ENCODE peak calls at places on chromosomes 12 and 14, in seven cellular contexts. I is psoas muscle, J is fibroblast of the aortic adventitia, Y is gastrocnemius medialis, M is HepG2, W is stomach, U is transverse colon. F is an unnamed sample.

GRCh38 chr14:80664576-80664975 is 277.0 kb downstream of the CEP128 start:
- DNase-seq in I (no peak), J (peak), Y (no peak), M (peak), W (no peak), U (no peak), F (no peak)

GRCh38 chr14:34363733-34364134 is 98.3 kb downstream of the SPTSSA start:
- DNase-seq in I (no peak), J (peak), Y (no peak), M (no peak), W (no peak), U (no peak), F (no peak)

GRCh38 chr12:122871851-122872785 is 23.8 kb downstream of the VPS37B start:
- DNase-seq in I (no peak), J (peak), Y (no peak), M (no peak), W (peak), U (peak), F (peak)

GRCh38 chr14:74975059-74975810 is 19.8 kb upstream of the PGF start:
- DNase-seq in I (peak), J (peak), Y (peak), M (no peak), W (no peak), U (peak), F (no peak)

GRCh38 chr12:53173085-53173715 is 7.3 kb upstream of the ZNF740 start:
- DNase-seq in I (no peak), J (no peak), Y (no peak), M (no peak), W (no peak), U (no peak), F (no peak)

GRCh38 chr14:34562776-34563150 is 23.3 kb upstream of the EAPP start:
- DNase-seq in I (no peak), J (no peak), Y (no peak), M (peak), W (no peak), U (no peak), F (no peak)

GRCh38 chr14:104203071-104203425 is 64.7 kb downstream of the KIF26A start:
- DNase-seq in I (no peak), J (no peak), Y (no peak), M (no peak), W (no peak), U (no peak), F (no peak)

GRCh38 chr14:37638599-37638998 is 43.2 kb downstream of the TTC6 start:
- DNase-seq in I (no peak), J (no peak), Y (no peak), M (no peak), W (no peak), U (no peak), F (no peak)

GRCh38 chr12:117141097-117141898 is 42.1 kb upstream of the TESC start:
- DNase-seq in I (peak), J (no peak), Y (no peak), M (no peak), W (no peak), U (no peak), F (no peak)

GRCh38 chr14:53020193-53020932 is 69.5 kb upstream of the FERMT2 start:
- DNase-seq in I (no peak), J (no peak), Y (no peak), M (no peak), W (no peak), U (no peak), F (no peak)

GRCh38 chr14:75648066-75648838 is 12.4 kb downstream of the ERG28 start:
- DNase-seq in I (peak), J (peak), Y (peak), M (peak), W (peak), U (no peak), F (no peak)

GRCh38 chr12:114904254-114905003 is 220.5 kb upstream of the TBX3 start:
- DNase-seq in I (no peak), J (peak), Y (no peak), M (no peak), W (no peak), U (no peak), F (no peak)

GRCh38 chr12:50839032-50839431 is 3.7 kb upstream of the TMPRSS12 start:
- DNase-seq in I (no peak), J (no peak), Y (no peak), M (no peak), W (no peak), U (no peak), F (no peak)

GRCh38 chr12:123891516-123892179 is 81.0 kb downstream of the CCDC92 start:
- DNase-seq in I (peak), J (no peak), Y (no peak), M (no peak), W (no peak), U (no peak), F (no peak)

GRCh38 chr14:67577909-67578749 is 21.9 kb downstream of the PIGH start:
- DNase-seq in I (no peak), J (no peak), Y (no peak), M (no peak), W (no peak), U (no peak), F (no peak)

GRCh38 chr12:53751336-53752191 is at the start of gene CISTR:
- DNase-seq in I (peak), J (no peak), Y (no peak), M (no peak), W (no peak), U (peak), F (peak)

GRCh38 chr12:23113781-23114180 is 488.8 kb downstream of the ETNK1 start:
- DNase-seq in I (no peak), J (no peak), Y (no peak), M (no peak), W (no peak), U (no peak), F (no peak)

GRCh38 chr14:92531151-92531873 is 17.7 kb downstream of the RIN3 start:
- DNase-seq in I (no peak), J (no peak), Y (no peak), M (no peak), W (no peak), U (no peak), F (peak)

GRCh38 chr12:102095677-102096263 is 24.1 kb downstream of the NUP37 start:
- DNase-seq in I (no peak), J (peak), Y (no peak), M (peak), W (no peak), U (no peak), F (peak)

GRCh38 chr14:66174453-66174891 is 311.7 kb upstream of the CCDC196 start:
- DNase-seq in I (no peak), J (peak), Y (no peak), M (no peak), W (no peak), U (no peak), F (no peak)

GRCh38 chr14:104708606-104709268 is 15.3 kb upstream of the ADSS1 start:
- DNase-seq in I (peak), J (peak), Y (peak), M (peak), W (peak), U (peak), F (peak)

GRCh38 chr14:73465833-73466532 is 7.6 kb upstream of the NUMB start:
- DNase-seq in I (no peak), J (no peak), Y (no peak), M (peak), W (no peak), U (no peak), F (no peak)

GRCh38 chr14:50045039-50045711 is 71.2 kb downstream of the VCPKMT start:
- DNase-seq in I (peak), J (peak), Y (peak), M (peak), W (peak), U (peak), F (peak)

GRCh38 chr14:39469094-39469710 is 37.0 kb upstream of the FBXO33 start:
- DNase-seq in I (no peak), J (peak), Y (no peak), M (peak), W (no peak), U (peak), F (peak)

GRCh38 chr12:27627123-27627835 is 69.0 kb upstream of the REP15 start:
- DNase-seq in I (no peak), J (peak), Y (no peak), M (no peak), W (no peak), U (no peak), F (peak)

GRCh38 chr12:67269632-67270578 is 747 bp downstream of the CAND1 start:
- DNase-seq in I (peak), J (peak), Y (no peak), M (peak), W (peak), U (peak), F (peak)

GRCh38 chr12:88897723-88898122 is 317.5 kb upstream of the KITLG start:
- DNase-seq in I (no peak), J (peak), Y (peak), M (no peak), W (no peak), U (no peak), F (no peak)

GRCh38 chr12:130993759-130994670 is 40.3 kb downstream of the ADGRD1 start:
- DNase-seq in I (no peak), J (no peak), Y (no peak), M (no peak), W (no peak), U (no peak), F (no peak)

GRCh38 chr14:100692859-100693558 is 33.7 kb upstream of the DLK1 start:
- DNase-seq in I (no peak), J (peak), Y (no peak), M (peak), W (no peak), U (no peak), F (no peak)

GRCh38 chr12:93441111-93441616 is 583 bp downstream of the UBE2N start:
- DNase-seq in I (peak), J (no peak), Y (no peak), M (no peak), W (peak), U (peak), F (peak)

GRCh38 chr12:88035907-88036289 is 6.7 kb upstream of the C12orf50 start:
- DNase-seq in I (no peak), J (no peak), Y (no peak), M (no peak), W (no peak), U (peak), F (peak)

GRCh38 chr12:8154526-8154925 is 2.3 kb upstream of the ZNF705A start:
- DNase-seq in I (no peak), J (no peak), Y (no peak), M (no peak), W (no peak), U (no peak), F (peak)

GRCh38 chr12:111905502-111905901 is 63.5 kb downstream of the MAPKAPK5 start:
- DNase-seq in I (no peak), J (no peak), Y (no peak), M (no peak), W (no peak), U (no peak), F (no peak)

GRCh38 chr12:59076611-59077010 is 156.3 kb upstream of the LRIG3 start:
- DNase-seq in I (no peak), J (no peak), Y (no peak), M (no peak), W (no peak), U (no peak), F (no peak)

DNA sequence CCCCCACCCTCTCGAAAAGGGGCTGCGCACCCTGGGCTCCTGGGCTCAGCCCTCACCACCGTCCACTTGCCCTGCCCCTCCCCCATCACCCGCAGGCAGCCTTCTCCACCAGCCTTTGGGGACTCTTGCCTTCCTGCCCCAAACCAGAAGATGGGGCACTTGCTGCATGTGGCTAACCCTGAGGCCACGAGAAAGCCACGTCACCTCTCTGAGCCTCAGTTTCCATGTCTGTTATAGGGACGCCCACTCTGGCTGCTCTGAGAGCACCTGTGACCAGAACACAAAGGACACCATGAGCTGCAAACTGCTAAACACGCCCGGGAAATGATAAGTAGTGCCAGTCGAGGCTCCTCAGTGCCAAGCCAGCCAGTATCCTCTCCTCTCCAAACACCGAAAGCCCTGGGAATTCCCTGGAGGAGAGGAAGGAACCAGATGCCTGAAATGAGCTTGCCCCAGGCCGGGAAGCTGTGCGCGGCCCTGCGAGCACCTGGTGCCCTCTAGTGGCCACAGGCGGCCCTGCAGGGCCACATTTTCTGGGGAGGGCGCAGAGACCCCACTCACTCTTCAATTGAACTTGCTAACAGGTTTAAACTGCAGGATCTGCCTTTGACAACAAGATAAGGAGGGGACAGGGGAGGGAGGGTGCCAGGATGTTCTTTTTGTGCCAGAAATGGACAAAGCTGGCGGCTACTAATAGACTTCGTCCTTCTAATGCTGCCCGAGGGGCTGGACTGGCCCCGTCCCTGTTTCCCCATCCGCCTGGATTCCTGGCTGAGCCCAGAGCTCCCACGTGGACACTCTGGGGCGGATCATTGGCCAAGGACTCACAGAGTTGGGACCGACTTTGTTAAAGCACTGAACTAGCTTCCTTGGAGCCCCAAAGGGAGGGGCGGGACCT is 10.2 kb upstream of the SERPINA9 start:
- DNase-seq in I (peak), J (peak), Y (no peak), M (peak), W (peak), U (peak), F (peak)
- H3K4me3 ChIP-seq in I (no peak), J (peak), Y (no peak), M (no peak), W (no peak), U (no peak), F (no peak)

DNA sequence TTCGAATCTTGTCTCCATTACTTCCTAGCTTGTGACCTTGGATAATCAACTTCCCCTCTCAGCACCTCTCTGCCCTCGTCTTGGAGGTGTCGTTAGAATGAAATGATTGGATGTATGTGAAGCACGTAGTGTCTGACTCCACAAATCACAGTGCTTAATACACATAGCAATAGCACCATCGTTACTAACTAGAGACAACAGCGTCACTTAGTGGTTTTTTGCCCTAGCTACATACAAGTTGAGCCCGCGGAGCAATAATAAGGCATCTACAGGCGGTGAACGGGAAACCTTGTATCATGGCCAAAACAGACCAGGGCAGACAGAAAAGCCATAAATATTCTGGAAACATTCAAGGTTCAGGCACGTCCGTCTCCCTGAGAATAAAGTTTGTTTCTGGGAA is 154.9 kb downstream of the ASCL4 start:
- DNase-seq in I (no peak), J (peak), Y (no peak), M (peak), W (no peak), U (no peak), F (peak)
- TF ChIP-seq CTCF in I (no peak), J (peak), Y (no peak), M (peak), W (no peak), U (peak), F (peak)

GRCh38 chr14:61350871-61351270 is 29.5 kb downstream of the PRKCH start:
- DNase-seq in I (no peak), J (no peak), Y (no peak), M (no peak), W (no peak), U (no peak), F (no peak)

GRCh38 chr14:61351457-61351856 is 30.1 kb downstream of the PRKCH start:
- DNase-seq in I (no peak), J (no peak), Y (no peak), M (no peak), W (no peak), U (no peak), F (no peak)

GRCh38 chr14:61346793-61347192 is 25.4 kb downstream of the PRKCH start:
- DNase-seq in I (no peak), J (no peak), Y (no peak), M (no peak), W (no peak), U (no peak), F (no peak)

GRCh38 chr14:61347771-61348443 is 26.5 kb downstream of the PRKCH start:
- DNase-seq in I (no peak), J (no peak), Y (no peak), M (no peak), W (no peak), U (no peak), F (no peak)

DNA sequence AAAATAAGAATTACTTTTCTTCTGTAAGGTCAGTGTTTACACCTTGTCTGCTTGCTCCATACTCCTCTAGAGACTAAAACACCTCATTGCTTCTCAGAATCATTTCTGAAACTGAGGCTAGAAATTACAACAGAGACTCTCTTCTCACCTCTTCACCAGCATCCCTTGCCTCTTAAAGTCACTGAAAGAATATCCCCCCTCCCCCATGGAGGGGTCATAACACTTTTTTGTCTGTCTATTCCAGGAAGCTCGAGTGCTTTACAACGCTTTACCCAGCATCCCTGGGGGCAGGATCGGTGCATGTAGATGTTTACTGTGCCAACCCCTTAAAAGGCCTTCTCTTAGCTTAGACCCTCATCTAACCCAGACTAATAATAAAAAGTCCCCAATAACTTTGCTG is 29.0 kb downstream of the PRKCH start:
- DNase-seq in I (no peak), J (no peak), Y (no peak), M (no peak), W (no peak), U (no peak), F (no peak)
- H3K4me3 ChIP-seq in I (no peak), J (no peak), Y (no peak), M (no peak), W (no peak), U (no peak), F (no peak)

GRCh38 chr14:79483472-79483871 is 727.8 kb downstream of the DIO2 start:
- DNase-seq in I (no peak), J (peak), Y (no peak), M (no peak), W (no peak), U (no peak), F (no peak)
- TF ChIP-seq CTCF in I (no peak), J (no peak), Y (no peak), M (no peak), W (no peak), U (no peak), F (no peak)

GRCh38 chr14:85531141-85531593 is 1.2 kb downstream of the FLRT2 start:
- DNase-seq in I (peak), J (peak), Y (peak), M (no peak), W (peak), U (no peak), F (no peak)
- H3K4me3 ChIP-seq in I (peak), J (peak), Y (peak), M (no peak), W (peak), U (no peak), F (no peak)

DNA sequence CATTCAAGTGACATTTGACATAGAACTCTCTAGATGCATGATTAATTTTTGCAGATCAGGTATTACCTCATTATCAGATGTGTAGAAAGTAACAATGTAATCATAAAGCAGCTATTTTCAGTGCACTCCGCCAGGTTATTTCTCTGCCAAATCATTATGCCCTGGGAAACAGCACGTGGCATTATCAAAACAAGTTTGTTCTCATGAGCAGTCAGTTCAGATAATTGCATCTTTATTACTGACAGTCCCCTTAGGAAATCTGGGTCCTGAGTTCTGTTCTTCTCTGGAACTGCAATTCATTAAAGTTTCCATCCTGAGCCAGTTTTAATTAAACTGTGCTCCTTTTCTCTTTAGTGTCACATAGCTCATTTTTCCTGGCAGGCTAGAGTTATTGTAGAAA is 94.7 kb upstream of the KRR1 start:
- DNase-seq in I (no peak), J (no peak), Y (no peak), M (no peak), W (no peak), U (no peak), F (no peak)
- TF ChIP-seq CTCF in I (no peak), J (no peak), Y (no peak), M (no peak), W (no peak), U (no peak), F (no peak)

GRCh38 chr12:108629156-108629555 is 4.5 kb downstream of the SELPLG start:
- DNase-seq in I (no peak), J (no peak), Y (no peak), M (no peak), W (no peak), U (peak), F (no peak)
- H3K4me3 ChIP-seq in I (no peak), J (peak), Y (no peak), M (no peak), W (peak), U (no peak), F (peak)

DNA sequence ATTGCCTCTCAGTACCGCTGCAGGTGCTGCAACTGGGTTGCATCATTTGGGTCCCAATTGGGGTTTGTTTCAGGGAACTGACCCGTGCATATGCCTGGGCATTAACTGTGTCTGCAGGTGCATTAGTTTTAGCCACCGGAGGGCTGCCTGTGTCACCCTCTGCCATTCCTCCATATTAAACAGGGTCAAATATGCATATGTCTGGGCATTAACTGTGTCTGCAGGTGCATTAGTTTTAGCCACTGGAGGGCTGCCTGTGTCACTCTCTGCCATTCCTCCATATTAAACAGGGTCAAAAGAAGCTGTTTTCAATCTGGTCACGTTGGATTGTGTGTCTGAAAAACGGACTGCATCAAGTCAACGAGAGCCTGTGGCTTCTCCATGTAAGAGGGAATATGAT is 1317.0 kb downstream of the TMEM121 start:
- DNase-seq in I (no peak), J (no peak), Y (no peak), M (no peak), W (no peak), U (no peak), F (peak)
- TF ChIP-seq CTCF in I (no peak), J (no peak), Y (no peak), M (no peak), W (no peak), U (no peak), F (peak)